ENCODE peak calls at places on chromosome 1, in six cellular contexts. H is anterior cingulate cortex, X is foreskin fibroblast, T is left ventricle myocardium inferior, C is right atrium auricular region, P is GM12892. N is an unnamed sample.

GRCh38 chr1:6393400-6394187 is at the start of gene ACOT7:
- DNase-seq in H (peak), X (peak), T (peak), C (peak), P (peak), N (peak)

GRCh38 chr1:203378529-203379271 is 27.8 kb upstream of the FMOD start:
- DNase-seq in H (no peak), X (no peak), T (no peak), C (no peak), P (no peak), N (no peak)

GRCh38 chr1:204709960-204710912 is 24.7 kb upstream of the LRRN2 start:
- DNase-seq in H (no peak), X (no peak), T (no peak), C (no peak), P (no peak), N (no peak)

GRCh38 chr1:5949074-5949760 is 43.0 kb downstream of the NPHP4 start:
- DNase-seq in H (no peak), X (no peak), T (no peak), C (no peak), P (no peak), N (no peak)

GRCh38 chr1:12415239-12415543 is 185.4 kb downstream of the VPS13D start:
- DNase-seq in H (no peak), X (no peak), T (no peak), C (no peak), P (no peak), N (no peak)

GRCh38 chr1:6512908-6513280 is 21.4 kb upstream of the PLEKHG5 start:
- DNase-seq in H (no peak), X (no peak), T (no peak), C (no peak), P (no peak), N (no peak)

GRCh38 chr1:146036990-146037646 is 15.6 kb upstream of the HJV start:
- DNase-seq in H (peak), X (peak), T (peak), C (peak), P (peak), N (peak)

GRCh38 chr1:18540136-18540765 is 59.5 kb downstream of the KLHDC7A start:
- DNase-seq in H (no peak), X (no peak), T (no peak), C (peak), P (no peak), N (no peak)

GRCh38 chr1:83839566-83840173 is 159.3 kb downstream of the TTLL7 start:
- DNase-seq in H (no peak), X (no peak), T (no peak), C (no peak), P (no peak), N (no peak)

GRCh38 chr1:183281039-183281438 is 95.0 kb downstream of the LAMC2 start:
- DNase-seq in H (no peak), X (peak), T (no peak), C (peak), P (no peak), N (peak)

N was measured in A172.